ENCODE peak calls at places on chromosomes 3 and 15, in eight cellular contexts. One of them, this sample, is unnamed. For H3K4me1 and H3K9me3, the result is how much of the 10 kb centered on the place peaks cover.

GRCh38 chr15:65663521-65663920 is 41.8 kb downstream of the SLC24A1 start:
- DNase-seq in neuronal stem cell: no peak
- DNase-seq in astrocyte: no peak
- DNase-seq in hepatocyte: no peak
- DNase-seq in PC-9: no peak
- DNase-seq in A549: no peak
- DNase-seq in endodermal cell: no peak
- DNase-seq in aorta: no peak
- DNase-seq in this sample: no peak

GRCh38 chr15:78951841-78952238 is 7.0 kb upstream of the CTSH start:
- DNase-seq in astrocyte: peak
- DNase-seq in hepatocyte: peak
- DNase-seq in neuronal stem cell: no peak
- DNase-seq in endodermal cell: no peak
- DNase-seq in PC-9: peak
- DNase-seq in aorta: no peak
- DNase-seq in A549: peak
- DNase-seq in this sample: no peak

GRCh38 chr3:114284644-114285043 is 9.2 kb upstream of the TIGIT start:
- DNase-seq in astrocyte: no peak
- DNase-seq in neuronal stem cell: no peak
- DNase-seq in A549: no peak
- DNase-seq in endodermal cell: no peak
- DNase-seq in aorta: no peak
- DNase-seq in PC-9: no peak
- DNase-seq in hepatocyte: no peak
- DNase-seq in this sample: no peak

GRCh38 chr3:32963871-32964270 is 12.4 kb downstream of the CCR4 start:
- DNase-seq in PC-9: no peak
- DNase-seq in hepatocyte: no peak
- DNase-seq in endodermal cell: no peak
- DNase-seq in A549: no peak
- DNase-seq in aorta: no peak
- DNase-seq in neuronal stem cell: no peak
- DNase-seq in astrocyte: no peak
- DNase-seq in this sample: no peak

GRCh38 chr3:49805884-49806701 is 3.0 kb downstream of the INKA1 start:
- DNase-seq in hepatocyte: peak
- DNase-seq in A549: no peak
- DNase-seq in astrocyte: no peak
- DNase-seq in neuronal stem cell: no peak
- DNase-seq in aorta: peak
- DNase-seq in endodermal cell: peak
- DNase-seq in PC-9: no peak
- DNase-seq in this sample: no peak

GRCh38 chr15:90918835-90919234 is 13.5 kb downstream of the HDDC3 start:
- DNase-seq in A549: no peak
- DNase-seq in aorta: no peak
- DNase-seq in hepatocyte: no peak
- DNase-seq in endodermal cell: no peak
- DNase-seq in PC-9: no peak
- DNase-seq in astrocyte: no peak
- DNase-seq in neuronal stem cell: no peak
- DNase-seq in this sample: no peak

GRCh38 chr15:74245342-74245931 is 9.3 kb downstream of the CCDC33 start:
- DNase-seq in endodermal cell: peak
- DNase-seq in hepatocyte: peak
- DNase-seq in neuronal stem cell: no peak
- DNase-seq in astrocyte: no peak
- DNase-seq in A549: no peak
- DNase-seq in PC-9: no peak
- DNase-seq in aorta: no peak
- DNase-seq in this sample: no peak

GRCh38 chr3:182258538-182259177 is 534.6 kb upstream of the ATP11B start:
- DNase-seq in astrocyte: peak
- DNase-seq in neuronal stem cell: peak
- DNase-seq in hepatocyte: peak
- DNase-seq in PC-9: peak
- DNase-seq in endodermal cell: no peak
- DNase-seq in A549: peak
- DNase-seq in aorta: no peak
- DNase-seq in this sample: peak

GRCh38 chr3:133209871-133210550 is 171.8 kb downstream of the TMEM108 start:
- DNase-seq in endodermal cell: no peak
- DNase-seq in PC-9: no peak
- DNase-seq in astrocyte: peak
- DNase-seq in aorta: no peak
- DNase-seq in neuronal stem cell: no peak
- DNase-seq in hepatocyte: peak
- DNase-seq in A549: no peak
- DNase-seq in this sample: no peak

GRCh38 chr15:74748322-74748946 is at the start of gene CYP1A2:
- DNase-seq in A549: no peak
- DNase-seq in hepatocyte: no peak
- DNase-seq in endodermal cell: no peak
- DNase-seq in astrocyte: no peak
- DNase-seq in aorta: peak
- DNase-seq in neuronal stem cell: no peak
- DNase-seq in PC-9: no peak
- DNase-seq in this sample: no peak

GRCh38 chr15:89141885-89142284 is 53.6 kb downstream of the ABHD2 start:
- DNase-seq in endodermal cell: no peak
- DNase-seq in aorta: no peak
- DNase-seq in A549: no peak
- DNase-seq in astrocyte: no peak
- DNase-seq in neuronal stem cell: no peak
- DNase-seq in PC-9: no peak
- DNase-seq in hepatocyte: no peak
- DNase-seq in this sample: no peak

GRCh38 chr3:62161306-62161705 is 212.0 kb downstream of the FEZF2 start:
- DNase-seq in neuronal stem cell: no peak
- DNase-seq in aorta: no peak
- DNase-seq in endodermal cell: no peak
- DNase-seq in PC-9: no peak
- DNase-seq in A549: no peak
- DNase-seq in hepatocyte: no peak
- DNase-seq in astrocyte: peak
- DNase-seq in this sample: no peak

GRCh38 chr15:58490405-58491150 is 58.8 kb downstream of the LIPC start:
- DNase-seq in aorta: no peak
- DNase-seq in A549: no peak
- DNase-seq in neuronal stem cell: no peak
- DNase-seq in astrocyte: no peak
- DNase-seq in hepatocyte: no peak
- DNase-seq in endodermal cell: no peak
- DNase-seq in PC-9: no peak
- DNase-seq in this sample: no peak

GRCh38 chr3:15097889-15098288 is 1.1 kb downstream of the RBSN start:
- DNase-seq in PC-9: no peak
- DNase-seq in hepatocyte: no peak
- DNase-seq in aorta: no peak
- DNase-seq in neuronal stem cell: no peak
- DNase-seq in endodermal cell: no peak
- DNase-seq in astrocyte: peak
- DNase-seq in A549: no peak
- DNase-seq in this sample: no peak

GRCh38 chr3:151379083-151379734 is 5.3 kb downstream of the P2RY12 start:
- DNase-seq in aorta: no peak
- DNase-seq in A549: peak
- DNase-seq in PC-9: no peak
- DNase-seq in hepatocyte: peak
- DNase-seq in endodermal cell: peak
- DNase-seq in neuronal stem cell: peak
- DNase-seq in astrocyte: no peak
- DNase-seq in this sample: peak

GRCh38 chr15:43939070-43939469 is 112.3 kb downstream of the WDR76 start:
- DNase-seq in PC-9: no peak
- DNase-seq in neuronal stem cell: no peak
- DNase-seq in endodermal cell: peak
- DNase-seq in aorta: no peak
- DNase-seq in A549: peak
- DNase-seq in hepatocyte: no peak
- DNase-seq in astrocyte: no peak
- DNase-seq in this sample: peak

GRCh38 chr3:138890555-138891187 is 55.9 kb upstream of the PIK3CB start:
- DNase-seq in neuronal stem cell: no peak
- DNase-seq in PC-9: no peak
- DNase-seq in astrocyte: no peak
- DNase-seq in A549: no peak
- DNase-seq in endodermal cell: no peak
- DNase-seq in hepatocyte: no peak
- DNase-seq in aorta: no peak
- DNase-seq in this sample: no peak

GRCh38 chr3:172815857-172816256 is 65.3 kb downstream of the ECT2 start:
- DNase-seq in PC-9: no peak
- DNase-seq in aorta: no peak
- DNase-seq in endodermal cell: no peak
- DNase-seq in astrocyte: no peak
- DNase-seq in A549: no peak
- DNase-seq in neuronal stem cell: no peak
- DNase-seq in hepatocyte: no peak
- DNase-seq in this sample: no peak

GRCh38 chr3:7204848-7205156 is 343.9 kb downstream of the GRM7 start:
- DNase-seq in hepatocyte: no peak
- DNase-seq in aorta: no peak
- DNase-seq in neuronal stem cell: no peak
- DNase-seq in A549: no peak
- DNase-seq in endodermal cell: no peak
- DNase-seq in PC-9: no peak
- DNase-seq in astrocyte: no peak
- DNase-seq in this sample: no peak

DNA sequence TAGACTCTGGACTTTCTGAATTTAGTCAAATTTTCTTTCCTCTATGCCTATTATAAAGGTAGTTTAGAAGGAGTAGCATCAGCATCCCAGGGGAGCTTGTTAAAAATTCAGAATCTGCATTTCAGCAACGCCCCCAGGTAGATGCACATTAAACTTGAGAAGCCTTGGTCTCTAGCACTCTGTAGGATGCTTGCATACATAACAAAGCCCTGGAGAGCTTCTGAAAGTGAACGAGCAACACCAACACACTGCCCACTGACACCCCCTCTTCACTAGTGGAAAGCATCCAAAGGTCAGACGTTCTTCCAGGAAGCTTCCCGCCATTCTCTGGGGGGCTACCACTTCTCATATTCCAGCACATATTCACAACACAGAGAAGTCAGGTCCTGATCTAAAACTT is 6.5 kb downstream of the PRICKLE2 start:
- DNase-seq in neuronal stem cell: no peak
- DNase-seq in aorta: no peak
- DNase-seq in hepatocyte: no peak
- DNase-seq in endodermal cell: no peak
- DNase-seq in astrocyte: no peak
- DNase-seq in A549: no peak
- DNase-seq in PC-9: no peak
- DNase-seq in this sample: no peak
- H3K4me1 ChIP-seq in neuronal stem cell: under half
- H3K4me1 ChIP-seq in aorta: under half
- H3K4me1 ChIP-seq in hepatocyte: under half
- H3K4me1 ChIP-seq in endodermal cell: under half
- H3K4me1 ChIP-seq in astrocyte: half or more
- H3K4me1 ChIP-seq in A549: half or more
- H3K4me1 ChIP-seq in PC-9: under half
- H3K4me1 ChIP-seq in this sample: under half

GRCh38 chr15:25186906-25187645 is 232.3 kb downstream of the SNRPN start:
- DNase-seq in neuronal stem cell: no peak
- DNase-seq in PC-9: no peak
- DNase-seq in astrocyte: no peak
- DNase-seq in endodermal cell: no peak
- DNase-seq in hepatocyte: no peak
- DNase-seq in aorta: peak
- DNase-seq in A549: no peak
- DNase-seq in this sample: no peak
- H3K9me3 ChIP-seq in neuronal stem cell: half or more
- H3K9me3 ChIP-seq in PC-9: under half
- H3K9me3 ChIP-seq in astrocyte: under half
- H3K9me3 ChIP-seq in endodermal cell: under half
- H3K9me3 ChIP-seq in hepatocyte: under half
- H3K9me3 ChIP-seq in aorta: under half
- H3K9me3 ChIP-seq in A549: under half
- H3K9me3 ChIP-seq in this sample: half or more

DNA sequence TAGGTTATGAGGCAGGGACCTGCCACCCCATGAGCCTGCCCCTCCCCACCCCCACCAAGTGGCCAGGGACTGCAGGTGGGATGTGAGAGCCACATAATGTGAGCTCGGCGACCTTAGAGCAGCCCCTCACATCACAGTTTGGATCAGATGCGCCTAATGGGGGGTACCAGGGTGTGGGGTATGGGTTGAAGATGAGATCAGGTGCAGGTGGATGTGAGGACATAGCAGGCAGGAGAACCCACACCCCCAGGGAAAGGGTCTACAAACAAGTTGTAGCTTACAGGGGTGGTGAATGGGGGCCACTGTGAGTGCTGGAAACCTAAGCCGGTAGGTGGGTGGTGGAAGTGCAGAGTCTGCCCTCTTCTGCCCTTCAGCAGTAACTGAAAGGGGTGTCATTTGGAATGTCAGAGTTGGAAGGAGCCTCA is 94.0 kb downstream of the CORO2B start:
- DNase-seq in neuronal stem cell: no peak
- DNase-seq in endodermal cell: peak
- DNase-seq in aorta: peak
- DNase-seq in PC-9: no peak
- DNase-seq in astrocyte: no peak
- DNase-seq in A549: peak
- DNase-seq in hepatocyte: no peak
- DNase-seq in this sample: peak
- H3K4me1 ChIP-seq in neuronal stem cell: under half
- H3K4me1 ChIP-seq in endodermal cell: under half
- H3K4me1 ChIP-seq in aorta: under half
- H3K4me1 ChIP-seq in PC-9: under half
- H3K4me1 ChIP-seq in astrocyte: under half
- H3K4me1 ChIP-seq in A549: under half
- H3K4me1 ChIP-seq in hepatocyte: under half
- H3K4me1 ChIP-seq in this sample: under half

DNA sequence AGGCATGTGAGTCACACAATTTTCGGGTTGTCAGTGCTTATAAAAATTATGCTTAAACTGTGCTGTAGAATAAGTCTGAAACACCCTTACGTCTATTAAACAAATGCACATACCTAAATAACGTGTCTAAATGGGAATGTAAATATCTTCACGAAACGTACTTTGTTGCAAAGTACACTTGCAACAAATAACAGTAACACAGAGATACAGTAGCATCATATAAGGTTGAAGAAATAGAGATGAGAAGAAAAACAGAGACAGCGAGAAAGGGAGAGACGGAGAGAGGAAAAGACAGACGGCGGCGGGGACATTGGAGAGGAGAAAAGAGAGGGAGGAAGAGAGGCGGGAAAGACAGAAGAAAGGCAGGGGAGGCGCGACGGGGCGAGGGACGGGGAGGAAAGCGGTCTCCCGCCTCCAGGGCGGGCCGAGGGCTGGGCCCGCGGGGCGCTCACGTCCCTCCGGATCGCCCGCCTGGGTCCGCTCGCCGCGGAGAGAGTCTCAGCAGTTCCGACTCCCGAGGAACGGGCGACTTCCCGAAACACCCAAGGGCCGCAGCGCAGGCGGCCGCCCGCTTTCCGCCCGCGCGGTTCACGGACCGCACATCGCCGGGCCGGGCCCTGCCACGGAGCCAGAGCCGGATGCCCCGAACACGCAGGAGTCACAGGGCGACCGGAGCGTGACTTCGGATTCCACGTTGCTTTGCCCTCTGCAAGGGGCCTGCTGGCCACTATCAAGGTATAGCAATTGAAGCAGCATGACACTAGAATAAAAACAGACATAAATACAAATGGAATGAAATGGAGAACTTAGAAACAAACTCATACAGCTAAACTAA is 153.4 kb downstream of the LMLN start:
- DNase-seq in astrocyte: no peak
- DNase-seq in PC-9: no peak
- DNase-seq in hepatocyte: no peak
- DNase-seq in endodermal cell: peak
- DNase-seq in aorta: peak
- DNase-seq in neuronal stem cell: no peak
- DNase-seq in A549: no peak
- DNase-seq in this sample: no peak
- H3K9me3 ChIP-seq in astrocyte: under half
- H3K9me3 ChIP-seq in PC-9: under half
- H3K9me3 ChIP-seq in hepatocyte: under half
- H3K9me3 ChIP-seq in endodermal cell: under half
- H3K9me3 ChIP-seq in aorta: under half
- H3K9me3 ChIP-seq in neuronal stem cell: under half
- H3K9me3 ChIP-seq in A549: under half
- H3K9me3 ChIP-seq in this sample: under half

This sample was measured in Caco-2.